ENCODE peak calls at places on chromosome 21, in four cellular contexts. V is upper lobe of right lung; M is heart left ventricle; Q is CD4-positive, alpha-beta T cell. E is an unnamed sample. For H3K27me3, the result is how much of the 10 kb centered on the place peaks cover.

GRCh38 chr21:26469789-26470188 is 103.3 kb downstream of the CYYR1 start:
- DNase-seq in Q (no peak), M (no peak), V (no peak), E (peak)

GRCh38 chr21:30232011-30232410 is 16.1 kb upstream of the CLDN8 start:
- DNase-seq in M (no peak), V (no peak), Q (no peak), E (no peak)

GRCh38 chr21:42063578-42064521 is 7.3 kb upstream of the UMODL1 start:
- DNase-seq in Q (peak), V (no peak), M (peak), E (peak)

GRCh38 chr21:28256420-28256831 is 736.3 kb downstream of the LTN1 start:
- DNase-seq in Q (no peak), V (no peak), M (no peak), E (no peak)

GRCh38 chr21:32336711-32337110 is 38.1 kb downstream of the MRAP start:
- DNase-seq in V (no peak), Q (no peak), M (no peak), E (no peak)

GRCh38 chr21:16457498-16457897 is 727.7 kb downstream of the USP25 start:
- DNase-seq in V (no peak), Q (no peak), M (no peak), E (no peak)

GRCh38 chr21:33403786-33404571 is 766 bp downstream of the IFNGR2 start:
- DNase-seq in V (peak), M (peak), Q (no peak), E (peak)

GRCh38 chr21:26756491-26757159 is 88.6 kb downstream of the ADAMTS1 start:
- DNase-seq in Q (no peak), M (no peak), V (no peak), E (no peak)

DNA sequence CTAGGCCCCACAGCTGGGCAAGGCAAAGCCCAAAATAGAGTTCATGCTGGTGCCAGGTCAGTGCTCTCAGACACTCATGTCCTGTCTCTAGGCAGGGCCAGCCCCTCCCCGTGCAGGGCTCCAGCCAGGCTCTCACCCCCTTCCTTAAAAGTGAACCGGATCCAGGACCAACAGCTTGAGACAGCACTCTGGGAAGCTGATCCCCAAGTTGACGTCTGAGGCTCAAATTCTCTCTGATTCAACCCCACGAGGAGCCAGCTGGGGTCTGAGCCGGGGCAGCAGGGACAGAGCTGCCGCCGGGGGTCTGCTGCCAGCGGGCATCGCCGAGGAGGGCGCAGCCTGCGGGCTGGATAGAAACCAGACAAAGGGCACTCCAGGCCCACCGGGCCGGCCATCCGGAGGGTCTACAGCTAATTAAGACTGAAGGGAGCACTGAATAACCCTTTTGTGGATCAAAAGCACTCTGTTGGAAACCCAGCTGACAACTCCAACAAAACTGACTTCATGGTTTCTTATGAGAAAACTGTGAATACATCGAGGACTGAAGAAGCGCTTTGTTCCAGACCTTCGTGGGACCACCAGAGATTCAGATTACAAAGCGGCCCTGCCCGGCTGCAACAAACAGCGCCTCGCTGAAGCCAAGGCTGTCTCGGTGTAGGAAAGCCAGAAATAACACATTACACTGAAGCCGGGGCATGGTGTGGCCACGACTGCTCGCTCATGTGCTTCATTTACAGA is 95.8 kb downstream of the PSMG1 start:
- DNase-seq in Q (no peak), V (no peak), M (peak), E (no peak)
- H3K27me3 ChIP-seq in Q (under half), V (under half), M (under half), E (under half)

GRCh38 chr21:43316156-43316845 is 110.6 kb downstream of the SIK1 start:
- DNase-seq in V (no peak), Q (no peak), M (peak), E (no peak)

GRCh38 chr21:43317254-43317748 is 109.6 kb downstream of the SIK1 start:
- DNase-seq in M (peak), Q (no peak), V (no peak), E (no peak)

GRCh38 chr21:43318368-43318767 is 108.6 kb downstream of the SIK1 start:
- DNase-seq in M (no peak), V (no peak), Q (no peak), E (no peak)

GRCh38 chr21:43318841-43319781 is 107.8 kb downstream of the SIK1 start:
- DNase-seq in M (peak), Q (no peak), V (no peak), E (no peak)

GRCh38 chr21:43317959-43318358 is 109.0 kb downstream of the SIK1 start:
- DNase-seq in M (no peak), V (no peak), Q (no peak), E (no peak)
- TF ChIP-seq CTCF in M (no peak), V (no peak), Q (no peak), E (no peak)

GRCh38 chr21:36706482-36706852 is 7.6 kb downstream of the SIM2 start:
- DNase-seq in Q (no peak), V (no peak), M (no peak), E (no peak)

GRCh38 chr21:36706951-36707762 is 8.2 kb downstream of the SIM2 start:
- DNase-seq in M (no peak), V (peak), Q (no peak), E (no peak)

GRCh38 chr21:36708512-36709029 is 9.7 kb downstream of the SIM2 start:
- DNase-seq in Q (no peak), V (peak), M (no peak), E (no peak)

GRCh38 chr21:36709030-36709867 is 10.3 kb downstream of the SIM2 start:
- DNase-seq in V (peak), M (no peak), Q (no peak), E (no peak)

DNA sequence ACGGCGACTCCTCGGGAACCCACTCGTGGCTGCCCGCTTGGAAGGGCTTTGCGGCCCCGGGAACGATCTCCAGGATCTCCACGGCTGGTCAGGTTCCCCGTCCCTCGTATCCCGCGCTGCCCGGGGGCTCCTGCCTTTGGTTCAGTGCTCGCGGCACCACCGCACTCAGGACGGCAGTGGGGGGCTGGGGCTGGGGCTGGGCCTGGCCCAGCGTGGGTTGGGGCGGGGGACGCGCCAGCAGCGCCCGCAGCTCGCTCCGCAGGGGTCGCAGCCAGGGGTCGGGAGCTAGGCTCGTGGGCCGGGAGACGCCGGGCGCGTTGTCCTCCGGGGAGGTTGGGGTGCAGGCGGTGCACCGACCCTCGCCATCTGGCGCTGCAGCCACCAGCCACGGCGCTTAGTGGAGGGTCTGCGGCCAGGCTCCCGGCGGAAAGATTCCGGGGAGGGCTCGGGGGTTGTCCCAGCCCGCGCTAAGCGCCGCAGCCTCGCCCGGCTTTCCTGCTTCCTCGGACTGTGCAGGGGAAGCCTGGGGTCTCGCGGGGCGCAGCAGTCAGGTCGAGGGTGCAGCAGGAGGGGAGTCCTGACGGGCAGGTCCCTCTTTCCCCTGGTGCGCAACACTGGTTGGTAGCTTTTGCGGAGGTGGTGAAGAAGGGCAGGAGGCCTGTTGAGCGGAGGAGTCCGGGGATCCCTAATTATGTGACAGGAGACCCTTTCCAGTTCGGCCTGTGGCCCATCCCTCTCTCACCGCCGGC is 9.0 kb downstream of the SIM2 start:
- DNase-seq in V (peak), Q (no peak), M (no peak), E (no peak)
- H3K27me3 ChIP-seq in V (half or more), Q (half or more), M (half or more), E (half or more)

DNA sequence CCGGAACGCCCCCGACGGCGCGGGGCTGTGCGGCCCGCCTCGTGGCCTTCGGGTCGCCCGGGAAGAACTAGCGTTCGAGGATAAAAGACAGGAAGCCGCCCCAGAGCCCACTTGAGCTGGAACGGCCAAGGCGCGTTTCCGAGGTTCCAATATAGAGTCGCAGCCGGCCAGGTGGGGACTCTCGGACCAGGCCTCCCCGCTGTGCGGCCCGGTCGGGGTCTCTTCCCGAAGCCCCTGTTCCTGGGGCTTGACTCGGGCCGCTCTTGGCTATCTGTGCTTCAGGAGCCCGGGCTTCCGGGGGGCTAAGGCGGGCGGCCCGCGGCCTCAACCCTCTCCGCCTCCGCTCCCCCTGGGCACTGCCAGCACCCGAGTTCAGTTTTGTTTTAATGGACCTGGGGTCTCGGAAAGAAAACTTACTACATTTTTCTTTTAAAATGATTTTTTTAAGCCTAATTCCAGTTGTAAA is 158.8 kb downstream of the RUNX1 start:
- DNase-seq in Q (no peak), M (no peak), V (no peak), E (no peak)
- TF ChIP-seq CTCF in Q (peak), M (no peak), V (no peak), E (peak)

DNA sequence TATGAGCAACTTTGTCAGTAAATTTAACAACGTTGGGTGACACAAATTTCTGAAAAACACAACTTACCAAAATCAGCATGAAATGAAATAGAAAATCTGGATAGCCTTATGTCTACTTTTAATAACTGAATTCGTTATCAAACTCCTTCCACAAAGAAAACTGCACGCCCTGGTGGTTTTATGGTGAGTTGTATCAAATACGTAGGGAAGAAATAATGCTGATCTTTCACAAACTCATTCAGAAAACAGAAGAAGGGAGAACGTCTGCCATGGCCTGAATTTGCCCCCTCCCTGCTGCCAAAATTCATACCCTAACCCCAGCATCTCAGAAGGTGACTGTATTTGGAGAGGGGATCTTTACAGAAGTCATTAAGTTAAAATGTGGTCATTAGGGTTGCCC is 50.0 kb upstream of the COL18A1 start:
- DNase-seq in Q (no peak), V (no peak), M (no peak), E (no peak)
- H3K27me3 ChIP-seq in Q (under half), V (under half), M (under half), E (under half)

DNA sequence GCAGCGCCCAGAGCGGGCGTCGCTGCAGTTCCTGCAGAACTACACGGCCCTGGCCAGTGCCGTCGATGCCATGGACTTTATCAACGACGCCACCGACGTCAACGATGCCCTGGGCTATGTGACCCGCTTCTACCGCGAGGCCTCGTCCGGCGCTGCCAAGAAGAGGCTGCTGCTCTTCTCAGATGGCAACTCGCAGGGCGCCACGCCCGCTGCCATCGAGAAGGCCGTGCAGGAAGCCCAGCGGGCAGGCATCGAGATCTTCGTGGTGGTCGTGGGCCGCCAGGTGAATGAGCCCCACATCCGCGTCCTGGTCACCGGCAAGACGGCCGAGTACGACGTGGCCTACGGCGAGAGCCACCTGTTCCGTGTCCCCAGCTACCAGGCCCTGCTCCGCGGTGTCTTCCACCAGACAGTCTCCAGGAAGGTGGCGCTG is 22.0 kb downstream of the COL6A1 start:
- DNase-seq in Q (peak), V (no peak), M (no peak), E (peak)
- TF ChIP-seq CTCF in Q (no peak), V (no peak), M (no peak), E (no peak)

DNA sequence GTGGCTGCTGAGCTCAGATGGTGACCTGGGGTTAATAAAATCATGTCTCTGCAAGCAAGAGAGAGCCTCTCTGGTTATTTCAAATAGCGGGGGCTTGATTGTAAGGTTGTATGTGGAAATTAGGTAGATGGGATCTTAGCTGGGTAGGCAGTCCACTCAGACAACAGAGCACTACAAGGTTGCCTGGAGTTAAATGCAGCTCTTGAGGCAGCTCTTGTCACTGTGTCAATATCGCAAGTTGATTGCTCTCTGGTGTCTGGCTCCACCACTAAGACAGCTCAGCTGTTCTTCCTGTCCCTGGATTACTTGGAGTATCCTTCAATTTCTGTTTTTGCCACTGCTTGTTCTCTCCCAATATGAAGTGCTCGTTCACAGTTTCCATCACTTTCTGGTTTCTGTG is 93.8 kb downstream of the C21orf91 start:
- DNase-seq in Q (no peak), V (no peak), M (no peak), E (no peak)
- H3K27me3 ChIP-seq in Q (under half), V (under half), M (under half), E (under half)

DNA sequence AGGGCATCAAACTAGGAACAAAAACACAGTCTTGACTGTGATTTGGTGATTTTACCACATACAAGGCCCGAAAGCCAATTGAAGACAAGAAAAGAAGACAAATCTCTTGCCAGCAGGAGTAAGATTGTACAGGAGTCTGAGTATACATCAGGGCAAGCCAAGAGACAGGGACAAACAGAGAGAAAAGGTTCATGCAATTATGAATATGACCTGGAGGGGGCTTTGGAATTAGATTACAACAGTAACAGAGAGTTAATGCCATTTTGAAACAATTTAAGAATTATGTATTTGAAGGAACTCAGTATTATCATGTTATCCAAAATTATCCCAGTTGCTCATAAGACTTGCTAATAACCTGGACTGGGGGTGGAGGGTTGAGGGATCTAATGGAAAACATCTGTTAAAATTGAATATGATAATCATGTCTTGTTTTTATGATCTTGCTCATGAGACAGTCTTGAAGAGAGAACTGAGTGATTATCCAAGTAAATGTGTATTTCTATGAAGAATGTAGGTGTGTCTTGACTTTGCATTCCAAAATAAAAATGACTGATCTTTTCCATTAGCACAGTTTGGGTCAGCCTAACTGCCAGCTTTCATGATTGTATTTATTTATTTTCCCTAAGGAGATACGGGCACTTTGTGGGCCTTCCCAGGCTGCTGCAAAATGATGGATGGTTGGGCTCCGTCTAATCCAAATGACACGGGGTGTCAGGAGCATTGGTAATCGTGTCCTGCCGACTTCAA is 117.7 kb downstream of the ERG start:
- DNase-seq in V (no peak), M (no peak), Q (no peak), E (no peak)
- TF ChIP-seq CTCF in V (no peak), M (peak), Q (no peak), E (no peak)

GRCh38 chr21:34670962-34671348 is 2.2 kb downstream of the CLIC6 start:
- DNase-seq in M (no peak), Q (no peak), V (no peak), E (no peak)

GRCh38 chr21:34674467-34674866 is 5.7 kb downstream of the CLIC6 start:
- DNase-seq in Q (no peak), M (no peak), V (no peak), E (no peak)

GRCh38 chr21:34673006-34673405 is 4.2 kb downstream of the CLIC6 start:
- DNase-seq in V (no peak), Q (no peak), M (no peak), E (no peak)

GRCh38 chr21:34670220-34670961 is 1.6 kb downstream of the CLIC6 start:
- DNase-seq in Q (no peak), V (peak), M (peak), E (no peak)

GRCh38 chr21:34671891-34672290 is 3.1 kb downstream of the CLIC6 start:
- DNase-seq in V (no peak), M (no peak), Q (no peak), E (no peak)
- H3K27me3 ChIP-seq in V (under half), M (under half), Q (half or more), E (under half)